ENCODE peak calls at places on chromosomes 11 and 22, in nine cellular contexts. J is neural progenitor cell; O is BE2C; Z is CD8-positive, alpha-beta T cell; W is right atrium auricular region; V is CD4-positive, CD25-positive, alpha-beta regulatory T cell; U is heart left ventricle; T is cardiac muscle cell; E is sigmoid colon. X is an unnamed sample.
A peak's percentile ranks its signal among the peaks of the same experiment; 100 is the strongest.

GRCh38 chr22:46761539-46762237 is 762 bp upstream of the TBC1D22A start:
- DNase-seq in J (peak; percentile 64), O (no peak), Z (no peak), W (no peak), V (no peak), U (no peak), T (peak; percentile 17), E (no peak), X (no peak)

GRCh38 chr11:129214710-129215295 is 22.7 kb upstream of the ARHGAP32 start:
- DNase-seq in J (no peak), O (no peak), Z (no peak), W (no peak), V (no peak), U (no peak), T (no peak), E (no peak), X (no peak)

GRCh38 chr22:35552186-35552842 is 11.7 kb downstream of the RASD2 start:
- DNase-seq in J (peak; percentile 77), O (peak; percentile 74), Z (peak; percentile 67), W (no peak), V (peak; percentile 93), U (no peak), T (peak; percentile 43), E (no peak), X (no peak)

GRCh38 chr11:90908074-90908473 is 685.2 kb upstream of the CHORDC1 start:
- DNase-seq in J (no peak), O (no peak), Z (no peak), W (no peak), V (no peak), U (no peak), T (no peak), E (no peak), X (no peak)

GRCh38 chr11:59801160-59801706 is 9.3 kb downstream of the MRPL16 start:
- DNase-seq in J (no peak), O (no peak), Z (no peak), W (no peak), V (no peak), U (no peak), T (no peak), E (no peak), X (no peak)

GRCh38 chr22:24553597-24554315 is 1.2 kb downstream of the GUCD1 start:
- DNase-seq in J (peak; percentile 5), O (no peak), Z (no peak), W (no peak), V (no peak), U (peak; percentile 71), T (no peak), E (peak; percentile 70), X (peak; percentile 36)

GRCh38 chr22:43337385-43337784 is 5.8 kb downstream of the SCUBE1 start:
- DNase-seq in J (no peak), O (no peak), Z (no peak), W (no peak), V (no peak), U (no peak), T (peak; percentile 29), E (no peak), X (no peak)

GRCh38 chr11:71383461-71383860 is 64.7 kb downstream of the DHCR7 start:
- DNase-seq in J (no peak), O (no peak), Z (no peak), W (no peak), V (no peak), U (no peak), T (no peak), E (no peak), X (no peak)

GRCh38 chr22:33923660-33924246 is 3.5 kb upstream of the LARGE1 start:
- DNase-seq in J (peak; percentile 94), O (peak; percentile 61), Z (no peak), W (peak; percentile 76), V (peak; percentile 75), U (peak; percentile 58), T (peak; percentile 82), E (peak; percentile 75), X (peak; percentile 89)

GRCh38 chr11:34644669-34645406 is 23.9 kb downstream of the EHF start:
- DNase-seq in J (no peak), O (no peak), Z (no peak), W (no peak), V (no peak), U (no peak), T (peak; percentile 68), E (no peak), X (no peak)

GRCh38 chr11:65400295-65401072 is 14.0 kb downstream of the FRMD8 start:
- DNase-seq in J (no peak), O (no peak), Z (no peak), W (no peak), V (no peak), U (no peak), T (no peak), E (no peak), X (peak; percentile 48)

GRCh38 chr11:65399845-65400244 is 13.4 kb downstream of the FRMD8 start:
- DNase-seq in J (no peak), O (no peak), Z (no peak), W (no peak), V (no peak), U (no peak), T (no peak), E (no peak), X (no peak)

GRCh38 chr11:65401803-65402248 is 15.4 kb downstream of the FRMD8 start:
- DNase-seq in J (no peak), O (no peak), Z (no peak), W (no peak), V (no peak), U (no peak), T (no peak), E (no peak), X (no peak)

GRCh38 chr11:65402790-65403189 is 16.4 kb downstream of the FRMD8 start:
- DNase-seq in J (no peak), O (no peak), Z (no peak), W (no peak), V (no peak), U (no peak), T (no peak), E (no peak), X (no peak)

GRCh38 chr11:65401073-65401802 is 14.8 kb downstream of the FRMD8 start:
- DNase-seq in J (no peak), O (no peak), Z (no peak), W (no peak), V (no peak), U (peak; percentile 9), T (no peak), E (no peak), X (peak; percentile 49)
- H3K4me1 ChIP-seq in J (no peaks in the 10 kb centered on the region), O (no peaks in the 10 kb centered on the region), Z (no peaks in the 10 kb centered on the region), W (no peaks in the 10 kb centered on the region), V (no peaks in the 10 kb centered on the region), U (peaks cover 12% of the 10 kb centered on the region), T (no peaks in the 10 kb centered on the region), E (no peaks in the 10 kb centered on the region), X (peaks cover 8% of the 10 kb centered on the region)

GRCh38 chr11:78465169-78465942 is 47.7 kb upstream of the GAB2 start:
- DNase-seq in J (no peak), O (no peak), Z (peak; percentile 11), W (no peak), V (peak; percentile 86), U (no peak), T (no peak), E (no peak), X (no peak)
- H3K4me3 ChIP-seq in J (no peak overlapping the region), O (no peak overlapping the region), Z (no peak overlapping the region), W (no peak overlapping the region), V (peak overlapping the region; percentile 71), U (no peak overlapping the region), T (no peak overlapping the region), E (no peak overlapping the region), X (no peak overlapping the region)

DNA sequence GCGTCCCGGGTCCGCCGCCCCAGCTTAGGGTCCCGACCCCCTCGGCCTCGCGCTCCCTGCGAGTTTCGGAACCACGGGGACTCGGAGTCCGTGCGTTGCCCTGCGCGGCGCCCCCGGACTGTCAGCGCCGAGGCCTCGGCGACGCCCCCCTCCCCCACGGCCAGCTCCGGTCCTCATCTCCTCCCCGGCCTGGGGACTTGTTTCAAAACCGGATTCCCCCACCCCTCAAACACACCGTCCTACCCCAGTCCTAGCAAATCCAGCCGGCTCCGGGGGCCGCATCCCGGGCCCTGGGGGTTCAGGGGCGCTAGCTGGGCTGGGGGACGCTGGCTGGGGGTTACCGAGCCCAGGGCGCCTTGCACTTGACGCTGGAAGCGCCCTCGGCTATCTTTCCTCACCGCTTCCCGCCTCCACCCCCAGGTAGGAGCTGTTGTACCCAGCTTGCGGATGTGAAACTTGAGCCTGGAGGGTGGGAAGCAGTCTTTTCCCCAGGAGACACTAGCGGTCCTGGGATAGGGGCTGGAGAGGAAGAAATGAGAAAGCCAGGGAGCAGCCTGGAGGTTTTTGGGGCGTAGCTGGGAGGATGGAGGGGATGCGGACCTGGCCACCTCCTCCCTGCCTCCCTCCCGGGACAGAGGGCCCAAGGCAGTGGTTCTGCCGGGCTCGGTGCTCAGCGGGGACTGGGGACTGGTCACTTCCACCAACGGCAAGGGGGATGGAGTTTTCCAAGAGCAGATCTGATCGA is 560 bp downstream of the FBLN1 start:
- DNase-seq in J (peak; percentile 76), O (no peak), Z (no peak), W (no peak), V (no peak), U (no peak), T (no peak), E (no peak), X (no peak)
- H3K36me3 ChIP-seq in J (no peaks in the 10 kb centered on the region), O (no peaks in the 10 kb centered on the region), Z (no peaks in the 10 kb centered on the region), W (no peaks in the 10 kb centered on the region), V (no peaks in the 10 kb centered on the region), U (no peaks in the 10 kb centered on the region), T (no peaks in the 10 kb centered on the region), E (no peaks in the 10 kb centered on the region), X (no peaks in the 10 kb centered on the region)

GRCh38 chr11:10670099-10670498 is 23.5 kb downstream of the IRAG1 start:
- DNase-seq in J (no peak), O (no peak), Z (no peak), W (no peak), V (no peak), U (no peak), T (no peak), E (no peak), X (no peak)
- H3K4me1 ChIP-seq in J (no peaks in the 10 kb centered on the region), O (peaks cover 6% of the 10 kb centered on the region), Z (no peaks in the 10 kb centered on the region), W (no peaks in the 10 kb centered on the region), V (no peaks in the 10 kb centered on the region), U (peaks cover 66% of the 10 kb centered on the region), T (peaks cover 18% of the 10 kb centered on the region), E (peaks cover 89% of the 10 kb centered on the region), X (no peaks in the 10 kb centered on the region)

GRCh38 chr11:134372536-134372935 is 39.5 kb downstream of the B3GAT1 start:
- DNase-seq in J (no peak), O (no peak), Z (no peak), W (no peak), V (no peak), U (peak; percentile 9), T (no peak), E (peak; percentile 56), X (no peak)
- H3K4me3 ChIP-seq in J (no peak overlapping the region), O (no peak overlapping the region), Z (no peak overlapping the region), W (no peak overlapping the region), V (no peak overlapping the region), U (no peak overlapping the region), T (no peak overlapping the region), E (no peak overlapping the region), X (no peak overlapping the region)

DNA sequence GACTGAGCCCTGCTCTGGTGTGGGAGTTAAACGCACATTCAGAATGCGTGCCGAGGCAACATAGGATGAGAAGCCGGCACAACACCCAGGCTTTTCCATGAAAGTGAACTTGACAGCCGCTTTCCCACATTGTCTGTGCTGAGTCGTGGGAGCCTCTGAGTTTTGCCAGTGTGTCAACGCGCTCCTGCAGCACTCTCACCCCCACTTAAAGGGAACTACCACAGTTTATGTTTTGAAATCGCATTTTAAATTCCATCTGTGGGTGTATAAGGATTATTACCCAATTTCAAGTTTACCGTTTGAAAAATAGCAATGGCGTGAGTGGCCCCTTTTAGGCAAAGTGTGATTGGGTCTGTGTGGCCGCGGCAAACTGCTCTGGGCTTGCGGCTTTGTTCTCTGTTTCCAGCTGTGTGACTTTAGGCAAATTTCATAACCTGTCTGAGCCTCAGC is 81.5 kb downstream of the FBLN1 start:
- DNase-seq in J (no peak), O (no peak), Z (no peak), W (no peak), V (no peak), U (no peak), T (no peak), E (no peak), X (no peak)
- H3K36me3 ChIP-seq in J (no peaks in the 10 kb centered on the region), O (no peaks in the 10 kb centered on the region), Z (no peaks in the 10 kb centered on the region), W (peaks cover 9% of the 10 kb centered on the region), V (no peaks in the 10 kb centered on the region), U (no peaks in the 10 kb centered on the region), T (no peaks in the 10 kb centered on the region), E (no peaks in the 10 kb centered on the region), X (no peaks in the 10 kb centered on the region)

X was measured in mucosa of descending colon.